ENCODE peak calls at places on chromosomes 4 and X, in seven cellular contexts. One of them, this sample, is unnamed. For H3K36me3 and H3K4me1, the result is how much of the 10 kb centered on the place peaks cover.

GRCh38 chrX:74420194-74421035 is 878 bp upstream of the SLC16A2 start:
- DNase-seq in mammary epithelial cell: peak
- DNase-seq in GM23248: peak
- DNase-seq in MM.1S: no peak
- DNase-seq in neuronal stem cell: peak
- DNase-seq in fibroblast of lung: peak
- DNase-seq in PC-3: peak
- DNase-seq in this sample: peak

GRCh38 chrX:39772057-39772832 is 325.5 kb downstream of the BCOR start:
- DNase-seq in PC-3: peak
- DNase-seq in mammary epithelial cell: no peak
- DNase-seq in neuronal stem cell: no peak
- DNase-seq in fibroblast of lung: peak
- DNase-seq in MM.1S: peak
- DNase-seq in GM23248: no peak
- DNase-seq in this sample: no peak

GRCh38 chrX:46573896-46574336 is 351 bp downstream of the CHST7 start:
- DNase-seq in PC-3: peak
- DNase-seq in fibroblast of lung: peak
- DNase-seq in GM23248: peak
- DNase-seq in MM.1S: peak
- DNase-seq in neuronal stem cell: peak
- DNase-seq in mammary epithelial cell: peak
- DNase-seq in this sample: peak

GRCh38 chr4:121728066-121728465 is 31.3 kb upstream of the ANXA5 start:
- DNase-seq in MM.1S: no peak
- DNase-seq in neuronal stem cell: no peak
- DNase-seq in mammary epithelial cell: peak
- DNase-seq in PC-3: peak
- DNase-seq in GM23248: peak
- DNase-seq in fibroblast of lung: peak
- DNase-seq in this sample: peak

GRCh38 chr4:16238304-16238703 is 12.0 kb upstream of the TAPT1 start:
- DNase-seq in fibroblast of lung: no peak
- DNase-seq in PC-3: no peak
- DNase-seq in MM.1S: no peak
- DNase-seq in GM23248: no peak
- DNase-seq in mammary epithelial cell: no peak
- DNase-seq in neuronal stem cell: no peak
- DNase-seq in this sample: no peak

GRCh38 chr4:105624530-105624929 is 72.1 kb downstream of the ARHGEF38 start:
- DNase-seq in GM23248: peak
- DNase-seq in neuronal stem cell: no peak
- DNase-seq in MM.1S: peak
- DNase-seq in PC-3: no peak
- DNase-seq in mammary epithelial cell: peak
- DNase-seq in fibroblast of lung: peak
- DNase-seq in this sample: peak

GRCh38 chr4:26503427-26503826 is 13.1 kb upstream of the CCKAR start:
- DNase-seq in fibroblast of lung: no peak
- DNase-seq in neuronal stem cell: no peak
- DNase-seq in MM.1S: no peak
- DNase-seq in PC-3: no peak
- DNase-seq in mammary epithelial cell: no peak
- DNase-seq in GM23248: no peak
- DNase-seq in this sample: no peak

GRCh38 chr4:175998782-175999181 is 66.9 kb upstream of the WDR17 start:
- DNase-seq in neuronal stem cell: peak
- DNase-seq in PC-3: peak
- DNase-seq in GM23248: no peak
- DNase-seq in fibroblast of lung: peak
- DNase-seq in MM.1S: no peak
- DNase-seq in mammary epithelial cell: peak
- DNase-seq in this sample: no peak

GRCh38 chr4:158125325-158125724 is 47.5 kb downstream of the GASK1B start:
- DNase-seq in MM.1S: no peak
- DNase-seq in PC-3: no peak
- DNase-seq in fibroblast of lung: no peak
- DNase-seq in neuronal stem cell: no peak
- DNase-seq in mammary epithelial cell: no peak
- DNase-seq in GM23248: no peak
- DNase-seq in this sample: no peak

GRCh38 chrX:24229967-24230366 is 80.4 kb downstream of the ZFX start:
- DNase-seq in PC-3: no peak
- DNase-seq in fibroblast of lung: no peak
- DNase-seq in GM23248: no peak
- DNase-seq in mammary epithelial cell: no peak
- DNase-seq in MM.1S: no peak
- DNase-seq in neuronal stem cell: no peak
- DNase-seq in this sample: no peak

GRCh38 chr4:7166981-7167700 is 25.2 kb upstream of the SORCS2 start:
- DNase-seq in PC-3: no peak
- DNase-seq in mammary epithelial cell: no peak
- DNase-seq in MM.1S: no peak
- DNase-seq in neuronal stem cell: no peak
- DNase-seq in fibroblast of lung: no peak
- DNase-seq in GM23248: no peak
- DNase-seq in this sample: no peak

GRCh38 chr4:101191302-101192098 is 155.8 kb downstream of the PPP3CA start:
- DNase-seq in neuronal stem cell: no peak
- DNase-seq in fibroblast of lung: peak
- DNase-seq in PC-3: no peak
- DNase-seq in mammary epithelial cell: no peak
- DNase-seq in GM23248: peak
- DNase-seq in MM.1S: no peak
- DNase-seq in this sample: peak

GRCh38 chr4:169263791-169264392 is 6.9 kb downstream of the SH3RF1 start:
- DNase-seq in PC-3: no peak
- DNase-seq in GM23248: no peak
- DNase-seq in MM.1S: no peak
- DNase-seq in mammary epithelial cell: no peak
- DNase-seq in neuronal stem cell: no peak
- DNase-seq in fibroblast of lung: no peak
- DNase-seq in this sample: no peak
- H3K36me3 ChIP-seq in PC-3: under half
- H3K36me3 ChIP-seq in GM23248: under half
- H3K36me3 ChIP-seq in MM.1S: under half
- H3K36me3 ChIP-seq in mammary epithelial cell: under half
- H3K36me3 ChIP-seq in neuronal stem cell: under half
- H3K36me3 ChIP-seq in fibroblast of lung: under half
- H3K36me3 ChIP-seq in this sample: under half

GRCh38 chr4:76902233-76902890 is 4.4 kb upstream of the SOWAHB start:
- DNase-seq in GM23248: no peak
- DNase-seq in neuronal stem cell: no peak
- DNase-seq in PC-3: no peak
- DNase-seq in fibroblast of lung: no peak
- DNase-seq in MM.1S: no peak
- DNase-seq in mammary epithelial cell: no peak
- DNase-seq in this sample: no peak
- H3K4me1 ChIP-seq in GM23248: under half
- H3K4me1 ChIP-seq in neuronal stem cell: under half
- H3K4me1 ChIP-seq in PC-3: under half
- H3K4me1 ChIP-seq in fibroblast of lung: under half
- H3K4me1 ChIP-seq in MM.1S: under half
- H3K4me1 ChIP-seq in mammary epithelial cell: under half
- H3K4me1 ChIP-seq in this sample: under half

GRCh38 chr4:152951348-152951747 is 15.2 kb downstream of the FHDC1 start:
- DNase-seq in GM23248: no peak
- DNase-seq in MM.1S: no peak
- DNase-seq in PC-3: peak
- DNase-seq in fibroblast of lung: no peak
- DNase-seq in neuronal stem cell: no peak
- DNase-seq in mammary epithelial cell: no peak
- DNase-seq in this sample: peak
- H3K9ac ChIP-seq in GM23248: no peak
- H3K9ac ChIP-seq in MM.1S: no peak
- H3K9ac ChIP-seq in PC-3: no peak
- H3K9ac ChIP-seq in fibroblast of lung: no peak
- H3K9ac ChIP-seq in neuronal stem cell: no peak
- H3K9ac ChIP-seq in mammary epithelial cell: no peak
- H3K9ac ChIP-seq in this sample: no peak

DNA sequence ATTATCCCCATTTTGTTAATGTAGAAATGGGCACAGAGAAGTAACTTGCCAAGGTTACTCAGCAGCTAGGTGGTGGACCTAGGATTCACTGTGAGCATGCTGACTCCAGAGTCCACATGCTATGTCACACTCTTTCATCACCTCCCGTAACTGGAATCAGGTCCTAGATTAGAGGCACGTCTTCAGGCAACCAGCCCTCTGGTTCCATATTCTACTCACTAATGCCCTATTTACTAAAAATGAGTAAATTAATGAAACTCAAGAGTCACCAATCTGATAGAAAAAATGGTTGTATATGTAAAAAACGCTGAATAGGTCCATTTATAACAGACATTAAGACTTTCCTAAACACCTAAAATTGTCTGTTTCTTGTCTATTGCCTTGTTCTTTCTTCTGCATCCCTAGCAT is 7.7 kb upstream of the RUFY3 start:
- DNase-seq in neuronal stem cell: no peak
- DNase-seq in fibroblast of lung: peak
- DNase-seq in MM.1S: no peak
- DNase-seq in mammary epithelial cell: no peak
- DNase-seq in GM23248: peak
- DNase-seq in PC-3: no peak
- DNase-seq in this sample: no peak
- H3K36me3 ChIP-seq in neuronal stem cell: under half
- H3K36me3 ChIP-seq in fibroblast of lung: under half
- H3K36me3 ChIP-seq in MM.1S: under half
- H3K36me3 ChIP-seq in mammary epithelial cell: under half
- H3K36me3 ChIP-seq in GM23248: under half
- H3K36me3 ChIP-seq in PC-3: under half
- H3K36me3 ChIP-seq in this sample: under half

GRCh38 chr4:168503652-168504362 is 7.0 kb downstream of the PALLD start:
- DNase-seq in mammary epithelial cell: no peak
- DNase-seq in MM.1S: no peak
- DNase-seq in PC-3: peak
- DNase-seq in fibroblast of lung: no peak
- DNase-seq in neuronal stem cell: no peak
- DNase-seq in GM23248: no peak
- DNase-seq in this sample: no peak

GRCh38 chr4:168504526-168504925 is 7.7 kb downstream of the PALLD start:
- DNase-seq in neuronal stem cell: no peak
- DNase-seq in mammary epithelial cell: no peak
- DNase-seq in PC-3: no peak
- DNase-seq in MM.1S: no peak
- DNase-seq in fibroblast of lung: no peak
- DNase-seq in GM23248: no peak
- DNase-seq in this sample: no peak

GRCh38 chr4:168501407-168501806 is 4.6 kb downstream of the PALLD start:
- DNase-seq in PC-3: peak
- DNase-seq in mammary epithelial cell: no peak
- DNase-seq in neuronal stem cell: no peak
- DNase-seq in MM.1S: no peak
- DNase-seq in GM23248: no peak
- DNase-seq in fibroblast of lung: no peak
- DNase-seq in this sample: no peak

GRCh38 chr4:168505996-168506395 is 9.1 kb downstream of the PALLD start:
- DNase-seq in PC-3: no peak
- DNase-seq in MM.1S: no peak
- DNase-seq in neuronal stem cell: no peak
- DNase-seq in fibroblast of lung: no peak
- DNase-seq in mammary epithelial cell: no peak
- DNase-seq in GM23248: no peak
- DNase-seq in this sample: no peak

DNA sequence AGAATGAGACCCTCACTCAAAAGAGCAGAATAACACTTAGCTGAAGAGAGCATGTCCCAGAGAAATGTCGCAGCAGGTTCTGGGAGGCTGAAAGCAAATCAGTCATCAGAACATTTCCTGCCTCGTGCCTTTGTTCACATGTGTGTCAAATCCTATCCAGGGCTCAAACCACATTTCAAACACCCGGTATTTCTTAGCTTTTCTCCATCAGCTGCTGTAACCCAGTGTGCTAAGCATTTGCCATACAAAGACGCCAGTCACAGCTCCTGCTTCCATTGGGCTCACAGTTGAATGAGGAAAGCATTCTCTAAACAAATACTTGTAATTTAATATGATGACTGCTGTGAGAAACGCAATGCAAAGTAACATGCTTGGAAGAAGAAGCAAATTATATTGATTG is 6.0 kb downstream of the PALLD start:
- DNase-seq in GM23248: no peak
- DNase-seq in fibroblast of lung: no peak
- DNase-seq in MM.1S: no peak
- DNase-seq in mammary epithelial cell: no peak
- DNase-seq in PC-3: no peak
- DNase-seq in neuronal stem cell: no peak
- DNase-seq in this sample: no peak
- H3K4me1 ChIP-seq in GM23248: under half
- H3K4me1 ChIP-seq in fibroblast of lung: under half
- H3K4me1 ChIP-seq in MM.1S: under half
- H3K4me1 ChIP-seq in mammary epithelial cell: under half
- H3K4me1 ChIP-seq in PC-3: under half
- H3K4me1 ChIP-seq in neuronal stem cell: under half
- H3K4me1 ChIP-seq in this sample: under half

DNA sequence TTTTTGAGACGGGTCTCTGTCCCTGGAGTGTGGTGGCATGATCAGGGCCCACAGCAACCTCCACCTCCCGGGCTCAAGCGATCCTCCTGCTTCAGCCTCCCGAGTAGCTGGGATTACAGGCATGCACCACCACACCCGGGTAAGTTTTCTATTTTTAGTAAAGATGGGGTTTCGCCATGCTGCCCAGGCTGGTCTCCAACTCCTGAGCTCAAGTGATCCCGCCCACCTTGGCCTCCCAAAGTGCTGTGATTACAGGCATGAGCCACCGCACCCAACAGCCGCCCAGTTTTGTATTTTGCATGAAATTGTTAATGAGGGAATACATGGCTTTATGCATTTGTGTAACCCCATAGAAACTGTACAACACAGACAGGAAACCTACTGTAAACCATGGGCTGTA is 2.8 kb upstream of the ARHGAP4 start:
- DNase-seq in PC-3: no peak
- DNase-seq in neuronal stem cell: no peak
- DNase-seq in fibroblast of lung: no peak
- DNase-seq in MM.1S: no peak
- DNase-seq in GM23248: no peak
- DNase-seq in mammary epithelial cell: no peak
- DNase-seq in this sample: no peak
- H3K9ac ChIP-seq in PC-3: no peak
- H3K9ac ChIP-seq in neuronal stem cell: no peak
- H3K9ac ChIP-seq in fibroblast of lung: no peak
- H3K9ac ChIP-seq in MM.1S: no peak
- H3K9ac ChIP-seq in GM23248: no peak
- H3K9ac ChIP-seq in mammary epithelial cell: no peak
- H3K9ac ChIP-seq in this sample: no peak